ENCODE peak calls at places on chromosomes 5 and 9, in four cellular contexts. T, J, Y and Q are unnamed samples.

GRCh38 chr9:2344436-2344835 is 277.2 kb upstream of the VLDLR start:
- DNase-seq in T (no peak), J (no peak), Y (no peak), Q (no peak)

GRCh38 chr5:145473032-145473642 is 362.0 kb downstream of the PRELID2 start:
- DNase-seq in T (no peak), J (no peak), Y (peak; percentile 42), Q (no peak)

GRCh38 chr9:34363619-34364351 is 12.9 kb downstream of the MYORG start:
- DNase-seq in T (no peak), J (no peak), Y (no peak), Q (no peak)

GRCh38 chr5:36722913-36723312 is 116.5 kb downstream of the SLC1A3 start:
- DNase-seq in T (no peak), J (no peak), Y (peak; percentile 10), Q (no peak)

GRCh38 chr9:7303932-7304331 is 495.6 kb downstream of the DMAC1 start:
- DNase-seq in T (no peak), J (no peak), Y (no peak), Q (no peak)

GRCh38 chr5:72107874-72108199 is 562 bp downstream of the MAP1B start:
- DNase-seq in T (no peak), J (peak; percentile 35), Y (no peak), Q (peak; percentile 70)

GRCh38 chr5:127870914-127871313 is 167.7 kb downstream of the CCDC192 start:
- DNase-seq in T (no peak), J (no peak), Y (no peak), Q (no peak)

GRCh38 chr9:129391215-129391614 is 213.2 kb upstream of the IER5L start:
- DNase-seq in T (no peak), J (no peak), Y (no peak), Q (no peak)

GRCh38 chr5:149434162-149435014 is 55.3 kb upstream of the IL17B start:
- DNase-seq in T (no peak), J (peak; percentile 88), Y (peak; percentile 82), Q (peak; percentile 84)

GRCh38 chr5:34656001-34656699 is at the start of gene RAI14:
- DNase-seq in T (peak; percentile 41), J (peak; percentile 89), Y (peak; percentile 85), Q (peak; percentile 98)

GRCh38 chr5:151585970-151586369 is 5.2 kb downstream of the FAT2 start:
- DNase-seq in T (no peak), J (no peak), Y (no peak), Q (no peak)

GRCh38 chr9:106403081-106403480 is 459.9 kb upstream of the ZNF462 start:
- DNase-seq in T (peak; percentile 10), J (no peak), Y (no peak), Q (no peak)
- TF ChIP-seq SMC3 in T (no peak), J (no peak), Y (no peak), Q (no peak)

DNA sequence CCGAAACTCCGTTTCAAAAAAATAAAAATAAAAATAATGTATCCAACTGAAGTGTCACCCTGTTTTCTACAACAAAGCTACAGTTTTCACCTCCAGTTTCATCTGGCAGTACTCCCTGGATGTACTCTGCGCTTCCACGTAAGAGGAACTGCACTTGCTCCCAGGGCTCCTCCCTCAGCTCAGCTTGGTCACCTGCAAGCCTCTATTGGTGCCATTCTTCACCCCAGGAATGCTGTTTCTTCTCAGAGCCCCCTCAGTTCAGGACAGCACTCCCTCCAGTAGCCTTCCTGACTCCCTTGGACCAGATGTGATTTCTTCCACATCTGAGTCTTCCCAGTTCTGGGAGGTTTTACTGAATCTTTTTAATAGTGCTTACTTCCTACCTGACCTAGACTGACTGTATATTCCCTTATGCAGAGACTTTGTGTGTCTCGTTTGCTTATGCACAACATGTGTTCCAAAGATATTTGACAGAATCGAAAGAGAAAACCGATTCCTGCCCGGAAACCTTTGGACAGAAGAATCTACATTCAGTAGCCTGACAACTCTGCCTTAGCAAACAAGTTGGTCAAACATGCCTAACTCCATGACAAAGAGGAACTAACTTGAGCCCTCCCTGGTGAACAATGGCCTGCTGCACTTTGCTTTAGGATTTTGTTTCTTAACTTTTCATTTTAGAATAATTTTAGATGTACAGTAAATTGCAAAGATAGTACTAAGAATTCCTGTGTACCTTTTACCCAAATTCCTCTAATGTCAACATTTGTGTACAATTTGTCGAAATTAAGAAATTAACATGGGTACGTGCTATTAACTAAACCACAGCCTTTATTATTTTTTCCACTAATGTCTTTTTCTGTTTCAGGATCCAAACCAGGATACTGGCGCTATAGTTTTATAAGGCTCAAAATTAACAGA is 814 bp downstream of the CCDC125 start:
- DNase-seq in T (peak; percentile 86), J (no peak), Y (no peak), Q (no peak)
- TF ChIP-seq POLR2A in T (peak; percentile 81), J (no peak), Y (no peak), Q (no peak)

GRCh38 chr9:134782921-134783698 is 97.5 kb upstream of the FCN2 start:
- DNase-seq in T (no peak), J (no peak), Y (no peak), Q (no peak)

GRCh38 chr9:134787601-134788531 is 92.7 kb upstream of the FCN2 start:
- DNase-seq in T (no peak), J (no peak), Y (no peak), Q (no peak)

GRCh38 chr9:134784612-134785305 is 95.9 kb upstream of the FCN2 start:
- DNase-seq in T (no peak), J (no peak), Y (no peak), Q (no peak)

GRCh38 chr9:134783699-134784039 is 96.9 kb upstream of the FCN2 start:
- DNase-seq in T (no peak), J (no peak), Y (no peak), Q (no peak)

GRCh38 chr9:134785325-134786108 is 95.1 kb upstream of the FCN2 start:
- DNase-seq in T (no peak), J (no peak), Y (no peak), Q (no peak)
- TF ChIP-seq SMC3 in T (no peak), J (no peak), Y (no peak), Q (no peak)

GRCh38 chr5:139413153-139413552 is 9.3 kb upstream of the SPATA24 start:
- DNase-seq in T (no peak), J (no peak), Y (no peak), Q (no peak)
- TF ChIP-seq POLR2A in T (no peak), J (no peak), Y (no peak), Q (no peak)

DNA sequence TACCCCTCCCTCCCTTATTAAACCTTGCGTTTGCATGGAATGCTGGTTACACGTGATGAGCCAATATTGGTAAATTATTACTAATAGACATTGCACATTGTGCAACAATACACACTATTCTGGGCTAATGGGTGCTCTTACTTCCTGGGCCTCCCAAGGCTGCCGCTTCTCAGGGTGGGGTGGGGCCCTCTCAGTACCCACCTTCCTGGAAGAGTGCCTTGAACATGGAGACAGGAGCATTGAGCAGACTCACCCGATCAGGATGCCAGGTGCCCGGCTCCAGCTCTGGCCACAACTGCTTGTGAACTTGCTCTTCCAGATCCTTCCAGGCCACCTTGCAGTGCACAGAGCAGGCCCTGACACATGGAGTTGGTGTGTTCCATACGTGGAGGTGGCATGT is 24.7 kb upstream of the CEP72 start:
- DNase-seq in T (no peak), J (no peak), Y (no peak), Q (no peak)
- TF ChIP-seq SMC3 in T (no peak), J (no peak), Y (no peak), Q (no peak)

GRCh38 chr5:112921031-112921832 is 795 bp downstream of the REEP5 start:
- DNase-seq in T (peak; percentile 51), J (peak; percentile 69), Y (peak; percentile 56), Q (peak; percentile 78)
- TF ChIP-seq POLR2A in T (peak; percentile 36), J (peak; percentile 31), Y (peak; percentile 19), Q (no peak)